ENCODE peak calls at places on chromosomes 6 and 20, in four cellular contexts. L, D, M and B are unnamed samples.

GRCh38 chr20:36538026-36538764 is 3.1 kb upstream of the MYL9 start:
- DNase-seq in L (no peak), D (no peak), M (no peak), B (no peak)

GRCh38 chr6:134480593-134480992 is 162.7 kb upstream of the SGK1 start:
- DNase-seq in L (no peak), D (no peak), M (no peak), B (no peak)

GRCh38 chr6:34709386-34709785 is 12.8 kb upstream of the ILRUN start:
- DNase-seq in L (no peak), D (no peak), M (no peak), B (no peak)

GRCh38 chr6:110178626-110179405 is 654 bp downstream of the WASF1 start:
- DNase-seq in L (peak), D (no peak), M (peak), B (peak)

GRCh38 chr6:73854998-73855718 is 159.2 kb downstream of the CD109 start:
- DNase-seq in L (no peak), D (no peak), M (peak), B (peak)

GRCh38 chr20:32965115-32965514 is 39.1 kb downstream of the SUN5 start:
- DNase-seq in L (peak), D (no peak), M (peak), B (no peak)

GRCh38 chr6:27553123-27553904 is 80.4 kb upstream of the ZNF184 start:
- DNase-seq in L (peak), D (peak), M (peak), B (peak)

GRCh38 chr6:25601797-25602679 is 50.0 kb upstream of the SCGN start:
- DNase-seq in L (no peak), D (no peak), M (peak), B (peak)

GRCh38 chr20:48769111-48769879 is 58.5 kb downstream of the PREX1 start:
- DNase-seq in L (no peak), D (no peak), M (peak), B (no peak)

GRCh38 chr6:150616581-150616980 is 16.9 kb downstream of the PLEKHG1 start:
- DNase-seq in L (no peak), D (no peak), M (no peak), B (no peak)

GRCh38 chr6:154399097-154399496 is 42.5 kb upstream of the IPCEF1 start:
- DNase-seq in L (no peak), D (no peak), M (no peak), B (no peak)

GRCh38 chr6:83057705-83058321 is 7.8 kb downstream of the UBE3D start:
- DNase-seq in L (peak), D (no peak), M (peak), B (peak)

GRCh38 chr6:16985484-16986284 is 116.2 kb upstream of the STMND1 start:
- DNase-seq in L (no peak), D (no peak), M (no peak), B (no peak)

GRCh38 chr20:54062812-54063280 is 7.5 kb downstream of the BCAS1 start:
- DNase-seq in L (no peak), D (peak), M (no peak), B (peak)

GRCh38 chr6:111527367-111527766 is 44.3 kb upstream of the REV3L start:
- DNase-seq in L (no peak), D (no peak), M (no peak), B (no peak)
- TF ChIP-seq ESRRA in L (no peak), D (no peak), M (no peak), B (no peak)

GRCh38 chr6:169153401-169153800 is 100.2 kb downstream of the THBS2 start:
- DNase-seq in L (no peak), D (no peak), M (no peak), B (no peak)

GRCh38 chr6:169158182-169158573 is 95.5 kb downstream of the THBS2 start:
- DNase-seq in L (no peak), D (no peak), M (no peak), B (no peak)

GRCh38 chr6:169156108-169156821 is 97.4 kb downstream of the THBS2 start:
- DNase-seq in L (no peak), D (no peak), M (no peak), B (no peak)

GRCh38 chr6:169157474-169158181 is 96.0 kb downstream of the THBS2 start:
- DNase-seq in L (no peak), D (no peak), M (no peak), B (no peak)

GRCh38 chr6:169155481-169155880 is 98.2 kb downstream of the THBS2 start:
- DNase-seq in L (no peak), D (no peak), M (no peak), B (no peak)
- TF ChIP-seq TCF7 in L (no peak), D (no peak), M (no peak), B (no peak)

GRCh38 chr6:92559002-92559401 is 860.4 kb downstream of the EPHA7 start:
- DNase-seq in L (no peak), D (no peak), M (no peak), B (no peak)

GRCh38 chr6:92564393-92564792 is 855.0 kb downstream of the EPHA7 start:
- DNase-seq in L (no peak), D (no peak), M (no peak), B (no peak)

DNA sequence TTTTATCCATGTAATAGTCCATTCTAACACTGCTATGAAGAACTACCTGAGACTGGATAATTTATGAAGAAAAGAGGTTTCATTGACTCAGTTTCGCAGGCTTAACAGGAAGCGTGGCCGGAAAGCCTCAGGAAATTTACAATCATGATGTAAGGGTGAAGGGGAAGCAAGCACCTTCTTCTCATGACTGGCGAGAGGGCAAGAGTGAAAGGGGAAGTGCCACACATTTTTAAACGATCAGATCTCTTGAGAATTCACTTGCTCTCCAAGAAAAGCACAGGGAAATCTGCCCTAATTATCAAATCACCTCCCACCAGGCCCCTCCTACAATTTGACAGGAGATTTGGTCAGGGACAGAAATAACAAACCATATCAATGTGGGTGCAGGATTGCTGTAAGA is 859.7 kb downstream of the EPHA7 start:
- DNase-seq in L (no peak), D (no peak), M (no peak), B (no peak)
- TF ChIP-seq ESRRA in L (no peak), D (no peak), M (no peak), B (no peak)

GRCh38 chr6:149001422-149001821 is 254.6 kb downstream of the UST start:
- DNase-seq in L (no peak), D (no peak), M (no peak), B (no peak)

GRCh38 chr6:148998704-148999103 is 251.9 kb downstream of the UST start:
- DNase-seq in L (no peak), D (no peak), M (no peak), B (no peak)

GRCh38 chr6:148999501-148999900 is 252.7 kb downstream of the UST start:
- DNase-seq in L (no peak), D (no peak), M (no peak), B (no peak)

GRCh38 chr6:148997863-148998262 is 251.0 kb downstream of the UST start:
- DNase-seq in L (no peak), D (no peak), M (no peak), B (no peak)

GRCh38 chr6:148999921-149000589 is 253.2 kb downstream of the UST start:
- DNase-seq in L (no peak), D (no peak), M (no peak), B (no peak)
- TF ChIP-seq TCF7 in L (no peak), D (no peak), M (no peak), B (no peak)

GRCh38 chr6:36957773-36958271 is 3.3 kb downstream of the PI16 start:
- DNase-seq in L (peak), D (no peak), M (no peak), B (no peak)
- TF ChIP-seq ESRRA in L (no peak), D (no peak), M (no peak), B (no peak)

GRCh38 chr6:107264357-107264831 is 149.1 kb upstream of the BEND3 start:
- DNase-seq in L (no peak), D (no peak), M (no peak), B (peak)
- TF ChIP-seq TCF7 in L (no peak), D (no peak), M (no peak), B (peak)

GRCh38 chr6:70412797-70413113 is 553 bp upstream of the FAM135A start:
- DNase-seq in L (no peak), D (no peak), M (no peak), B (no peak)

GRCh38 chr6:70414813-70415212 is 1.5 kb downstream of the FAM135A start:
- DNase-seq in L (no peak), D (no peak), M (no peak), B (no peak)

GRCh38 chr6:70413114-70413828 is at the start of gene FAM135A:
- DNase-seq in L (peak), D (peak), M (peak), B (peak)

GRCh38 chr6:70415247-70415646 is 1.9 kb downstream of the FAM135A start:
- DNase-seq in L (no peak), D (no peak), M (no peak), B (no peak)

GRCh38 chr6:70413829-70414494 is 654 bp downstream of the FAM135A start:
- DNase-seq in L (no peak), D (no peak), M (no peak), B (no peak)
- TF ChIP-seq ESRRA in L (peak), D (no peak), M (no peak), B (no peak)

DNA sequence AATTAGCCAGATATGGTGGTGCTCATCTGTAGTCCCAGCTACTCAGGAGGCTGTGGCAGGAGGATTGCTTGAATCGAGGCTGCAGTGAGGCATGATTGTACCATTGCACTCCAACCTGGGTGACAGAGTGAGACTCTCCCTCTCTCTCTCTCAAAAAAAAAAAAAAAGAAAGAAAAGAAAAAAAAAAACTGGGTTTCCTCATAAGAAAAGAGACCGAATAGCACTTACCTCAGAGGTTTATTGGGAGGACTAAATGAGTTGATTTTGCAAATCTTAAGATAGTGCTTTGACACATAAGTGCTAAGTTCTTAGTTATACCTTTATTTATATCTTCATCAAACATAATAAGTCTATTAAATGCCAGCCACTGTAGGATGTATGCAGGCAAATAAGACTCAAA is 6.3 kb downstream of the VWA7 start:
- DNase-seq in L (no peak), D (no peak), M (no peak), B (no peak)
- TF ChIP-seq TCF7 in L (no peak), D (no peak), M (no peak), B (no peak)

GRCh38 chr20:43186312-43186711 is 3.4 kb downstream of the PTPRT start:
- DNase-seq in L (no peak), D (no peak), M (no peak), B (no peak)

GRCh38 chr20:43188861-43189613 is 669 bp downstream of the PTPRT start:
- DNase-seq in L (peak), D (no peak), M (no peak), B (no peak)

GRCh38 chr20:43187476-43188233 is 2.1 kb downstream of the PTPRT start:
- DNase-seq in L (peak), D (no peak), M (peak), B (peak)

GRCh38 chr20:43189614-43190331 is at the start of gene PTPRT:
- DNase-seq in L (peak), D (no peak), M (no peak), B (no peak)

GRCh38 chr20:43188234-43188653 is 1.5 kb downstream of the PTPRT start:
- DNase-seq in L (no peak), D (no peak), M (no peak), B (no peak)
- TF ChIP-seq ESRRA in L (no peak), D (no peak), M (no peak), B (no peak)